ENCODE peak calls at places on chromosome 22, in seven cellular contexts. X is PC-3, H is neural progenitor cell, E is GM23338, Y is GM23248, G is MM.1S, J is HCT116. L is an unnamed sample.

GRCh38 chr22:31728857-31729256 is 21.1 kb downstream of the PRR14L start:
- DNase-seq in J (no peak), E (no peak), X (no peak), H (no peak), Y (no peak), G (no peak), L (no peak)

GRCh38 chr22:24427500-24428164 is at the start of gene ADORA2A:
- DNase-seq in E (peak), J (no peak), G (peak), Y (no peak), H (no peak), X (no peak), L (no peak)

GRCh38 chr22:43399980-43400358 is 11.8 kb upstream of the MPPED1 start:
- DNase-seq in E (no peak), H (no peak), J (no peak), Y (no peak), G (no peak), X (no peak), L (no peak)

GRCh38 chr22:32901925-32902324 is 100.4 kb downstream of the TIMP3 start:
- DNase-seq in G (no peak), X (no peak), J (no peak), Y (no peak), E (no peak), H (no peak), L (no peak)

GRCh38 chr22:40741116-40741515 is 61.8 kb downstream of the MCHR1 start:
- DNase-seq in E (no peak), X (no peak), G (no peak), H (no peak), Y (no peak), J (no peak), L (no peak)

GRCh38 chr22:47686594-47687363 is 924.3 kb downstream of the TBC1D22A start:
- DNase-seq in G (no peak), Y (no peak), E (no peak), H (no peak), J (no peak), X (no peak), L (no peak)

GRCh38 chr22:37340331-37341262 is 58.3 kb downstream of the CYTH4 start:
- DNase-seq in H (peak), J (no peak), G (no peak), Y (no peak), X (peak), E (peak), L (no peak)

GRCh38 chr22:37777122-37777687 is 30.5 kb upstream of the GCAT start:
- DNase-seq in X (peak), H (no peak), E (peak), J (peak), Y (peak), G (peak), L (peak)

GRCh38 chr22:43262990-43263644 is 76.2 kb upstream of the TTLL12 start:
- DNase-seq in X (no peak), G (no peak), Y (no peak), J (no peak), E (no peak), H (no peak), L (peak)

GRCh38 chr22:27952779-27953178 is 33.7 kb upstream of the PITPNB start:
- DNase-seq in H (no peak), Y (peak), E (no peak), X (no peak), G (no peak), J (no peak), L (no peak)

GRCh38 chr22:45316796-45317526 is 7.2 kb downstream of the FAM118A start:
- DNase-seq in X (no peak), H (no peak), G (no peak), E (no peak), Y (no peak), J (no peak), L (no peak)

GRCh38 chr22:24181088-24181995 is at the start of gene SUSD2:
- DNase-seq in Y (no peak), J (no peak), E (peak), G (no peak), H (peak), X (no peak), L (peak)

GRCh38 chr22:24108073-24108472 is 73.2 kb upstream of the SUSD2 start:
- DNase-seq in E (peak), X (no peak), H (peak), G (no peak), Y (no peak), J (no peak), L (no peak)

GRCh38 chr22:42862045-42862734 is 5.1 kb upstream of the ARFGAP3 start:
- DNase-seq in H (no peak), G (no peak), Y (no peak), X (peak), J (no peak), E (no peak), L (peak)

GRCh38 chr22:20099099-20099711 is 16.7 kb upstream of the RANBP1 start:
- DNase-seq in J (no peak), H (no peak), E (no peak), X (no peak), G (no peak), Y (no peak), L (no peak)

GRCh38 chr22:20102203-20102780 is 13.6 kb upstream of the RANBP1 start:
- DNase-seq in E (peak), Y (no peak), G (no peak), J (no peak), H (no peak), X (no peak), L (no peak)

GRCh38 chr22:20105456-20106204 is 10.3 kb upstream of the RANBP1 start:
- DNase-seq in X (no peak), G (no peak), J (no peak), Y (no peak), H (no peak), E (no peak), L (no peak)

GRCh38 chr22:20106205-20106848 is 9.6 kb upstream of the RANBP1 start:
- DNase-seq in J (no peak), E (no peak), X (no peak), H (no peak), Y (no peak), G (no peak), L (no peak)

DNA sequence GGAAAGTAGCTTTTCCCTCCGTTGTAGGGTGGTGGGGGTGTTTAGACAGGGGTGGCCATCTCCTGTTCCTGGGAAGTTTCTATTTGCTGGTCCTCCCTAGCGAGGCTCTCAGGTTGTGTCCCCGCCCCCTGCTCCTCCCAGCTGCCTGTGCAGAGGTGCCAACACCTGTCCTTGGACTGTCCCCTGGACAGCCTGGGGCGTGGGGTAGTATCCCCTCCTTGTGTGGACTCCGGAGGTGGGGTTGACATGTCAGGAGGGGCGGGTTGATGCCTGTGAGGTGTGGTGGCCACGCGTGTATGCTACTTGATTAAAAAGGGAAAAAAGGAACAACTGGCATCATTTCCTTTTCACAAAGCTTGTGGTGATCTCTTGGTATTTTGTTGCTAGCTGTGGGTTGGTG is 14.3 kb upstream of the RANBP1 start:
- DNase-seq in X (no peak), G (no peak), J (no peak), E (no peak), Y (no peak), H (no peak), L (no peak)
- TF ChIP-seq EZH2phosphoT487 in X (no peak), G (no peak), J (no peak), E (no peak), Y (no peak), H (no peak), L (no peak)

DNA sequence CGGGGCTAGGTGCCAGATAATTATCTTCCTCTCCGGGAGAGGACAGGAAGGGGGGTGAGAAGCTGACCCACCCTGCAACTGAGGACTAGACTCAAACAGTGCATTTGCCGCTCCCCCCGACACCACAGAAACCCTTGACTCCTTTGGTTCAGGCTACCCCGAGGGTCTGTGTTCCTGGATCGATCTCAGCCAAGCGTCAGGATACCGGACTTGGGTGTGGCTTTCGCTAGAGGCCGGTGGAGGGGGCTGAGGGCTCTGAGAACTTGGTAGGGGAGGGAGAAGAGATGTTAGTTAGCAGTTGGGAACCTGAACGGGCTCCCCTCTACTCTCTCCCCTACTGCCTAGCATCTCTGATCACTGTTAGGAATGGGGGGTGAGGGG is 840 bp downstream of the SEZ6L start:
- DNase-seq in H (peak), Y (no peak), G (no peak), E (peak), J (no peak), X (no peak), L (no peak)
- TF ChIP-seq EZH2 in H (peak), Y (peak), G (no peak), E (no peak), J (no peak), X (no peak), L (peak)

DNA sequence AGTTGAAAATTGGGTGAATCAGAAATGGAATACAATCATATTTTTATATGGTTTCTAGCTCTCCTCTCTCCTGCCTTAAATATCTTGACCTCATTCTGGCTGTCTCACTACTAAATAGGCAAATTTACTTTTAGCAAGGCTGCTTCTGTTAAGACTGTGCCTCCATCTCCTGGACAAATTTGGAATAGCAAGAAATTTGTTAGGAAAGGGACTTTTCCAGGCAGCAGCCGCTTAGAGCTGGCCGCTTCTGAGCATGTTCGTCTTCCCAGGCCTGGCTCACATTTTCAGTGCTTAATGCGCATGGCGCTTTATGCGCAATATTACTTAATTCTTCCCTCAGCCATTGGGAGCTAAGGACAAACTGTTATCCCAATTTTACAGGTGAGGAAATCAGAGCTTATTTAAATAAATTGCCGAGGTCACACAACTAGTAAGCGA is 1.7 kb upstream of the PEX26 start:
- DNase-seq in J (peak), G (peak), E (peak), Y (peak), X (peak), H (peak), L (peak)
- H2AFZ ChIP-seq in J (no peak), G (no peak), E (no peak), Y (peak), X (peak), H (no peak), L (no peak)

GRCh38 chr22:39252461-39253391 is 7.9 kb upstream of the PDGFB start:
- DNase-seq in G (no peak), H (no peak), X (peak), Y (peak), E (peak), J (no peak), L (no peak)
- TF ChIP-seq EZH2phosphoT487 in G (no peak), H (no peak), X (no peak), Y (no peak), E (no peak), J (no peak), L (no peak)

DNA sequence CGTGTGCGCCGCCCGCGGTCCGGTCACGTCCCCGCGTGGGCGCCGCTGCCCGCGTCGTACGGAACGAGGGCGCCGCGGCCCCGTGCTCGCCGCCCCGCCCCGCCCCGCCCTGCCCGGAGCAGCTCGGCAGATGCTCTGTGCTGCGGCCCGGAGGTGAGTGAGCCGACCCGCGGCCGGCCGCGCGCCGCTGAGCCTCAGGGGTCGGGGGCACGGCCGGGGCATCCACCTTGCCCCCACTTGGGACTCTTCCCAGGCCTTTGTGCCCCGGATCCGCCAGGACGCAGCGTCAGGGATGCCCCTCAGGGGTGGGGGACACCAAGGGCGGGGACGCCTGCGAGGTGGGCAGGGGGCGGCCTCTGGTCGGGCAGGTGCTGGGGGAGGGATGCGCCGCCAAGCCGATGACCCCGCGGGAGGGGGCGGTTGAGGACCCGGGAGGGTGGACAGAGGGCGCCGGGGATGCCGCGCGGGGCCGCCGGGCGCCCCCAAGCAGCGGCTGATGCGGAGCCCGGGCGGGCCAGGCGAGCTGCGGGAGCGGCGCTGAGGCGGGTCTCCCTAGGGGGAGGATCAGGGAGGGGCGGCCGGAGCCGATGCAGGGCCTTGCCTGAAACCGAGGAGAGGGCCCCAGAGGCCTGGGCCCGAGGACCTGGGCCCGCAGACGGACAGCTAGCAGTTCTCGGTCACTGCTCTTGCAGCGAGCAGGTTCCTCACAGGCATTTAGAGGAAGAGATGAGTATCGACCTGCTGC is at the start of gene GNAZ:
- DNase-seq in J (no peak), Y (peak), H (peak), X (no peak), E (peak), G (no peak), L (peak)
- TF ChIP-seq EZH2 in J (no peak), Y (no peak), H (peak), X (no peak), E (no peak), G (no peak), L (no peak)

DNA sequence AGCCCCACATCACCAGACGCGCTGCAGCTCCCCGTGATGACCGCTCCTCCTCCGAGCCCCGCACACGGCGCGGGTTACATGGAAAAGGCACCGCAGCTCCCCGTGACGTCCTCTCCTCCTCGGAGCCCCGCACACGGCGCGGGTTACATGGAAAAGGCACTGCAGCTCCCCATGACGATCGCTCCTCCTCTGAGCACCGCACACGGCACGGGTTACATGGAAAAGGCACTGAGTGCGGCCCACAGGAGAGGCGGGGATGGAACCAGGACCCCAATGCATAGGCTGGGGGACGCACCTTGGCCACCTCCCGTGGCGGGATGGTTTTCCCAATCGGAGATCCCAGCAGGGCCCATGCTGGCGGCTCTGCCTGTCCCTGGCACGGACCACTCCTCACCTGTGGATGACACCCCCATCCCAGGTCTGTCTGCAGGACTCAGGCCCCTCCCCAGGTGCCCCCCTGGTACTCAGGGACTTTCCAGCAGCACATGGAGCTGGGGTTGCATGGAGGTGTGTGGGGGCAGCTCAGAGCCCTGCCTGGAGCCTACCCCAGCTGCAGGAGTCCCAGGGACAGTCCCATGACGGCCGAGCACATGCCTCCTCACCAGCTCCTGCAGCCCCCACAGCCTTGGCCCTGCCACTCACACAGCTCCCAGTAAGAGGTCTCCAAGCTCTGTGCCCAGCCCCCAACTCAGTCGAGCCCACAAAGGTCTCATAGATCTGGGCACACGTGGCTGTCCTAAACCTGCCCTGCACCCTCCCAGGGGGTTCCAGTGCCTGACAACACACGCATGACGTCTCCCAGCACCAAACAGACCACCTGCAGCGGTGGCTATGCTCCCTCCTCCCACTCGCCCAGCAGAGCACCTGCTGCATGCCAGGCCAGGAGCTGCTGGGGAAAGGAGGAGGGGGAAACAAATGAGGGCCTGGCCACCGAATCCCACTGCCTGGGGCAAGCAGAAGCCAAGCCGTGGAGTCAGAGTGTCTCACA is 166.6 kb downstream of the BRD1 start:
- DNase-seq in E (no peak), G (no peak), X (no peak), H (no peak), J (no peak), Y (no peak), L (no peak)
- H2AFZ ChIP-seq in E (no peak), G (no peak), X (no peak), H (no peak), J (no peak), Y (no peak), L (no peak)

GRCh38 chr22:46584081-46584903 is 35.9 kb upstream of the GRAMD4 start:
- DNase-seq in X (no peak), Y (no peak), J (no peak), E (no peak), H (peak), G (no peak), L (peak)

GRCh38 chr22:46583571-46583970 is 36.6 kb upstream of the GRAMD4 start:
- DNase-seq in Y (no peak), J (no peak), G (no peak), E (no peak), X (no peak), H (no peak), L (no peak)

GRCh38 chr22:46581580-46582244 is 38.5 kb upstream of the GRAMD4 start:
- DNase-seq in Y (no peak), E (no peak), X (no peak), G (no peak), J (no peak), H (no peak), L (peak)

GRCh38 chr22:46580940-46581579 is 39.1 kb upstream of the GRAMD4 start:
- DNase-seq in G (no peak), J (no peak), E (no peak), X (no peak), H (no peak), Y (no peak), L (peak)

GRCh38 chr22:46582281-46582811 is 37.8 kb upstream of the GRAMD4 start:
- DNase-seq in Y (no peak), X (no peak), H (no peak), J (no peak), E (no peak), G (no peak), L (peak)
- TF ChIP-seq EZH2phosphoT487 in Y (no peak), X (no peak), H (no peak), J (no peak), E (no peak), G (no peak), L (no peak)

DNA sequence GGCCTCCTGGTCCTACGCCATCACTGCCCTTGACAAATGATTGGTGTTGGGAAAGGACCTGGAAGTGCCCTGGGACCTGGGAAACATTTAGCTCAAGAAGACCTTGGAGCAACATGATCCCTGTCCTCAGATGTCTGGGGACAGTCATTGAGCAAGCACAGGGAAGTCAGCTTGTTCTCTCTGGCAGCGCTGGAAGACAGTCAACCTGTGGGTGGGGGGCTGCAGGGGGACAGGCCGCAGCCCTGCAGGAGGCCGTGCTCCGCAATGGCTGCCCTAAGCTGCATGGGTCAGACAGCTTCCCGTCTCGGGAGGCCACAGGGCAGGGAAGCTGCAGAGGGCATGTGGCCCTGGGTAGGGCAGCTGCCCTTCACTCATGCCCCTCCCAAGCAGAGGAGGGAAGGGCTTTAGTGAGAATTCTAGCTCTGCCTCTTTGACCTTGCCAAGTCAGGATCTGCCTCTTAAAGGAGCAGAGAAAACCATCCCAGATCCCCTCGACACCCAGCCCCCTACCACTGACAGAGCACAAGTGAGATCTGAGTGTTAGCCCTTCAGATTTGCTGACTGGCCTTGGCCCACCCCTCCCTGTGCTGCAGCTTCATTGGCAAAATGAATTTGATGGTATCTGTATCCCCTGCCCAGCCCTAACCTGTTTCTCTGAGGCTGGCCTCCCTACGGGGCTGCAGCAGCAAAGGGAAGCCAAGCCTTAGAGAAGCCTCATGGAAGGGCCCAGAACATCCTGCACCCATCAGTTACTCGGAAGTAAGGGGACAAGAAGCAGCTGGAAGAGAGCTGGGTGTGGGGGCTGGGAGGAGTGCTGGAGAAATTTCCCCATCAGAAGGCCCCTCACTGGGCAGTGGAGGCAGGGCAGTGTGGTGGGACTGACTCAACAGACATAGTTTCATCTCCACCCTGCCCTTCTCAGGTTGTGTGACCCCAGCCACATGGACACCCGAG is 6.2 kb upstream of the SREBF2 start:
- DNase-seq in J (no peak), E (no peak), H (no peak), X (no peak), Y (no peak), G (no peak), L (no peak)
- TF ChIP-seq EZH2 in J (no peak), E (no peak), H (no peak), X (no peak), Y (no peak), G (no peak), L (no peak)

L was measured in hepatocyte.